ENCODE peak calls at places on chromosomes 2 and 18, in ten cellular contexts. C, N, D, V, L, W, E, M, X and F are unnamed samples.

GRCh38 chr2:236675051-236675450 is 105.4 kb downstream of the ACKR3 start:
- DNase-seq in L (no peak), V (no peak), D (no peak), M (peak), X (no peak), C (no peak), E (no peak), N (no peak), W (peak), F (peak)

GRCh38 chr2:17759805-17760204 is 5.9 kb downstream of the GEN1 start:
- DNase-seq in M (peak), V (no peak), N (no peak), E (no peak), D (no peak), X (no peak), W (peak), L (no peak), C (no peak), F (no peak)

GRCh38 chr2:37816036-37816435 is 109.1 kb upstream of the RMDN2 start:
- DNase-seq in X (no peak), N (no peak), M (no peak), E (no peak), D (no peak), L (peak), C (no peak), V (no peak), W (no peak), F (no peak)

GRCh38 chr2:28994074-28994473 is 13.0 kb downstream of the TOGARAM2 start:
- DNase-seq in W (no peak), D (no peak), C (no peak), X (no peak), N (no peak), M (no peak), L (no peak), E (no peak), V (no peak), F (no peak)

GRCh38 chr2:17373736-17374135 is 144.5 kb downstream of the RAD51AP2 start:
- DNase-seq in C (no peak), N (no peak), X (no peak), W (peak), V (no peak), D (no peak), L (no peak), M (no peak), E (no peak), F (peak)

GRCh38 chr2:175205523-175205922 is 24.0 kb upstream of the ATP5MC3 start:
- DNase-seq in M (peak), L (no peak), D (no peak), X (no peak), N (no peak), E (no peak), W (peak), V (no peak), C (no peak), F (peak)

GRCh38 chr2:25618676-25619075 is 54.7 kb downstream of the DTNB start:
- DNase-seq in D (peak), N (no peak), X (peak), W (peak), E (peak), M (peak), C (no peak), V (no peak), L (no peak), F (peak)

GRCh38 chr18:7559709-7560319 is 7.3 kb upstream of the PTPRM start:
- DNase-seq in E (no peak), C (no peak), W (no peak), L (no peak), M (no peak), X (no peak), N (no peak), V (no peak), D (no peak), F (no peak)

GRCh38 chr18:61917870-61918269 is 25.1 kb upstream of the RNF152 start:
- DNase-seq in X (no peak), E (no peak), W (peak), C (no peak), V (no peak), D (no peak), N (no peak), M (no peak), L (no peak), F (no peak)

GRCh38 chr2:205051417-205051816 is 506.1 kb downstream of the PARD3B start:
- DNase-seq in M (peak), L (no peak), D (no peak), E (no peak), C (no peak), X (peak), W (peak), N (no peak), V (no peak), F (no peak)
- TF ChIP-seq CTCF in M (peak), L (no peak), D (no peak), E (peak), C (no peak), X (no peak), W (peak), N (no peak), V (no peak), F (peak)

GRCh38 chr2:16019060-16019475 is 78.7 kb downstream of the MYCN start:
- DNase-seq in X (no peak), D (no peak), N (no peak), E (no peak), C (no peak), V (no peak), W (no peak), L (no peak), M (no peak), F (no peak)
- H3K4me3 ChIP-seq in X (no peak), D (no peak), N (no peak), E (no peak), C (no peak), V (no peak), W (no peak), L (no peak), M (no peak), F (no peak)

GRCh38 chr2:108069515-108070310 is 83.4 kb downstream of the SLC5A7 start:
- DNase-seq in D (no peak), X (peak), L (no peak), E (no peak), W (no peak), V (no peak), M (no peak), N (no peak), C (no peak), F (no peak)
- TF ChIP-seq CTCF in D (peak), X (no peak), L (no peak), E (peak), W (peak), V (no peak), M (no peak), N (no peak), C (no peak), F (no peak)

GRCh38 chr2:118312963-118313756 is 224.9 kb downstream of the INSIG2 start:
- DNase-seq in V (no peak), W (no peak), X (no peak), N (no peak), L (no peak), E (no peak), D (no peak), C (no peak), M (no peak), F (no peak)

GRCh38 chr2:118310016-118310877 is 222.0 kb downstream of the INSIG2 start:
- DNase-seq in N (peak), W (peak), D (no peak), E (no peak), M (peak), X (no peak), L (peak), V (no peak), C (no peak), F (peak)

GRCh38 chr2:118310878-118311442 is 222.7 kb downstream of the INSIG2 start:
- DNase-seq in V (no peak), E (no peak), L (no peak), D (no peak), C (no peak), W (peak), M (no peak), N (no peak), X (no peak), F (peak)

GRCh38 chr2:118307864-118308263 is 219.6 kb downstream of the INSIG2 start:
- DNase-seq in D (no peak), N (no peak), V (no peak), C (no peak), W (no peak), X (no peak), M (no peak), E (no peak), L (no peak), F (no peak)

DNA sequence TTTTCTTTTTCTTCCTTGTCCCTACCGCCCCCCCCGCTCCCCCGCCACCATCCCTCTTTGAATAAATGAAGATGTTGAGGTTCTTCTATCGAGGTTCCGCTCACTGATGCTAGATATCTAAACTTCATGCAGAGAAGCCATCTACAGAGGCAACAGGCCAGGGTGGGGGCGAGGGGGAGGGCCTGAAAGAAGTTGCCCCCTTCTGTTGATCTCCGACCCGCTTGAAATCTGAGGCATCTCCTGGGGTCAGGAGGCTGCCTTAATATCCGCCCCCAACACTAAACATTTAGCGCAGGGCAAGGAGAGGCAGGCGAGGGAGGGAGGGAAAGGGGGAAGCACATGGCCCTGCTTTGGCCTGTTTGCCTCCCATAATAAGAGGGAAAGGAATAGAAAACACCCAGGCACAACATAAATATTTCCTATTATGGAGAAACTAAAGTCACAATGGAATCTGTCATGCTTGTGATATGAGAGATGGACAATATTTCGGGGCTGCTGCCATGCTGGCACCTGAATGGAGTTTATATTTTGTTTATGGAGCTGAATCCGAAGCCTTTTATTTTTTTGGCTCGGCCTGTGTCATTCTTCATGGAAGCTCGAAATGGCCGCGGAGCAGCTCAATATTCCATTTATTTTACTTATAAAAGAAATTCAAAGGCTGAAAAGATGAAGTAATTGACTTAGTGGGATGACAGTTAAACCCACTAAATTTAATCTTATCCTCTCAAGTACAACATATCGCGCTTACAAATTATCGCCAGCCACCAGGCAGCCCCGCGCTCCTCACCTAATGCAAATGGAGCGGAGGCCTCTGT is 221.1 kb downstream of the INSIG2 start:
- DNase-seq in X (no peak), C (no peak), V (no peak), D (no peak), E (no peak), M (no peak), W (no peak), N (no peak), L (no peak), F (no peak)
- H3K4me3 ChIP-seq in X (no peak), C (peak), V (peak), D (peak), E (no peak), M (peak), W (peak), N (peak), L (peak), F (peak)

GRCh38 chr2:201707753-201708152 is 9.3 kb upstream of the MPP4 start:
- DNase-seq in D (no peak), C (no peak), L (no peak), V (no peak), W (peak), X (no peak), N (no peak), E (no peak), M (peak), F (peak)
- TF ChIP-seq CTCF in D (peak), C (no peak), L (no peak), V (no peak), W (peak), X (peak), N (no peak), E (no peak), M (peak), F (peak)

GRCh38 chr18:75070625-75071483 is 138.1 kb downstream of the PTGR3 start:
- DNase-seq in W (peak), C (peak), V (peak), N (no peak), D (peak), E (peak), L (peak), X (peak), M (peak), F (peak)
- H3K4me3 ChIP-seq in W (peak), C (no peak), V (no peak), N (no peak), D (no peak), E (peak), L (no peak), X (no peak), M (no peak), F (peak)

GRCh38 chr2:179842498-179843153 is 18.8 kb downstream of the ZNF385B start:
- DNase-seq in X (no peak), D (peak), E (no peak), M (peak), W (peak), V (no peak), N (peak), C (no peak), L (no peak), F (peak)
- TF ChIP-seq CTCF in X (peak), D (peak), E (peak), M (peak), W (peak), V (peak), N (no peak), C (no peak), L (no peak), F (peak)

GRCh38 chr18:47247036-47247832 is 4.2 kb downstream of the SKOR2 start:
- DNase-seq in W (no peak), L (no peak), V (no peak), C (no peak), D (no peak), E (no peak), X (no peak), M (no peak), N (no peak), F (no peak)
- H3K4me3 ChIP-seq in W (no peak), L (no peak), V (no peak), C (no peak), D (no peak), E (no peak), X (no peak), M (no peak), N (no peak), F (no peak)

GRCh38 chr2:43796206-43796605 is 22.4 kb downstream of the DYNC2LI1 start:
- DNase-seq in L (no peak), E (no peak), X (no peak), W (no peak), D (no peak), V (no peak), C (no peak), N (no peak), M (no peak), F (no peak)

GRCh38 chr2:43803113-43803512 is 29.3 kb downstream of the DYNC2LI1 start:
- DNase-seq in W (peak), V (no peak), X (no peak), E (no peak), N (no peak), M (no peak), L (no peak), C (no peak), D (no peak), F (no peak)

GRCh38 chr2:43802135-43802534 is 28.3 kb downstream of the DYNC2LI1 start:
- DNase-seq in L (no peak), N (no peak), E (no peak), C (no peak), W (no peak), D (no peak), M (no peak), X (no peak), V (no peak), F (no peak)

GRCh38 chr2:43800894-43801293 is 27.1 kb downstream of the DYNC2LI1 start:
- DNase-seq in M (no peak), D (no peak), V (no peak), C (no peak), E (no peak), W (no peak), L (no peak), X (no peak), N (no peak), F (no peak)

GRCh38 chr2:43798300-43798699 is 24.5 kb downstream of the DYNC2LI1 start:
- DNase-seq in W (peak), V (no peak), D (no peak), M (no peak), N (no peak), E (no peak), X (peak), C (no peak), L (no peak), F (no peak)
- TF ChIP-seq CTCF in W (peak), V (peak), D (no peak), M (peak), N (no peak), E (no peak), X (peak), C (no peak), L (no peak), F (peak)

GRCh38 chr2:67856866-67857265 is 205.9 kb downstream of the C1D start:
- DNase-seq in N (no peak), L (no peak), E (no peak), M (no peak), X (no peak), D (no peak), W (no peak), C (no peak), V (no peak), F (no peak)

GRCh38 chr2:67854103-67854502 is 208.7 kb downstream of the C1D start:
- DNase-seq in D (peak), W (no peak), C (no peak), V (no peak), E (no peak), X (no peak), M (no peak), N (no peak), L (no peak), F (no peak)

GRCh38 chr2:67854798-67855197 is 208.0 kb downstream of the C1D start:
- DNase-seq in L (no peak), W (no peak), E (no peak), N (no peak), M (no peak), C (no peak), D (no peak), X (no peak), V (no peak), F (no peak)

GRCh38 chr2:67858886-67859285 is 203.9 kb downstream of the C1D start:
- DNase-seq in X (no peak), W (no peak), L (no peak), C (no peak), N (no peak), M (no peak), D (no peak), E (no peak), V (no peak), F (no peak)

GRCh38 chr2:67857836-67858235 is 205.0 kb downstream of the C1D start:
- DNase-seq in N (no peak), M (no peak), X (no peak), D (no peak), E (no peak), V (no peak), C (no peak), L (no peak), W (no peak), F (no peak)
- H3K4me3 ChIP-seq in N (no peak), M (no peak), X (no peak), D (no peak), E (no peak), V (no peak), C (no peak), L (no peak), W (no peak), F (no peak)